ENCODE peak calls at places on chromosomes 2 and 18, in six cellular contexts. W is tibial artery, T is endodermal cell, X is hepatocyte, N is heart right ventricle, G is foreskin fibroblast. E is an unnamed sample.

GRCh38 chr2:206064077-206064476 is 21.9 kb downstream of the INO80D start:
- DNase-seq in W (no peak), X (no peak), N (no peak), G (no peak), T (no peak), E (no peak)

GRCh38 chr2:49162151-49162550 is 7.8 kb upstream of the FSHR start:
- DNase-seq in N (no peak), W (no peak), X (peak), G (no peak), T (no peak), E (no peak)

GRCh38 chr2:209600257-209601180 is 171.1 kb upstream of the UNC80 start:
- DNase-seq in N (no peak), W (no peak), X (no peak), T (no peak), G (no peak), E (no peak)

GRCh38 chr2:134375935-134376334 is 122.1 kb downstream of the MGAT5 start:
- DNase-seq in W (no peak), X (peak), G (peak), T (peak), N (no peak), E (peak)

GRCh38 chr2:240888130-240888889 is 7.6 kb downstream of the MAB21L4 start:
- DNase-seq in T (no peak), N (peak), W (no peak), X (no peak), G (no peak), E (no peak)

GRCh38 chr2:181790716-181791649 is 100.5 kb upstream of the ITPRID2 start:
- DNase-seq in T (no peak), G (peak), N (no peak), X (peak), W (no peak), E (peak)

GRCh38 chr2:36530178-36530982 is 67.6 kb downstream of the FEZ2 start:
- DNase-seq in G (peak), N (no peak), T (no peak), W (no peak), X (no peak), E (peak)

GRCh38 chr2:56209701-56210100 is 25.9 kb downstream of the CCDC85A start:
- DNase-seq in W (no peak), G (peak), T (no peak), N (no peak), X (no peak), E (no peak)

GRCh38 chr2:27717070-27717453 is 53.4 kb downstream of the SLC4A1AP start:
- DNase-seq in T (no peak), X (no peak), W (no peak), G (peak), N (peak), E (peak)

GRCh38 chr2:37877457-37878315 is 47.4 kb upstream of the RMDN2 start:
- DNase-seq in T (no peak), G (peak), N (no peak), X (peak), W (no peak), E (no peak)

GRCh38 chr18:13453714-13454113 is 235.2 kb downstream of the LDLRAD4 start:
- DNase-seq in W (peak), X (no peak), N (no peak), T (no peak), G (no peak), E (no peak)

GRCh38 chr2:191352536-191352935 is 107.3 kb downstream of the MYO1B start:
- DNase-seq in N (no peak), G (peak), W (no peak), X (no peak), T (no peak), E (peak)

GRCh38 chr2:216349366-216349765 is 22.9 kb downstream of the MARCHF4 start:
- DNase-seq in N (no peak), G (peak), T (peak), X (no peak), W (no peak), E (no peak)

GRCh38 chr18:59996370-59996966 is 96.7 kb downstream of the PMAIP1 start:
- DNase-seq in T (peak), N (no peak), W (no peak), X (peak), G (peak), E (peak)

GRCh38 chr2:96159084-96159830 is 14.0 kb upstream of the DUSP2 start:
- DNase-seq in X (no peak), G (no peak), N (no peak), W (no peak), T (peak), E (no peak)

GRCh38 chr2:225112362-225113111 is 70.3 kb upstream of the DOCK10 start:
- DNase-seq in G (peak), N (no peak), X (no peak), W (no peak), T (no peak), E (no peak)

GRCh38 chr2:150520088-150520487 is 32.6 kb upstream of the RND3 start:
- DNase-seq in G (no peak), W (no peak), T (no peak), X (no peak), N (no peak), E (no peak)

GRCh38 chr2:1230155-1230893 is 182.9 kb upstream of the TPO start:
- DNase-seq in X (no peak), T (no peak), W (no peak), N (no peak), G (no peak), E (no peak)

GRCh38 chr2:99777656-99778290 is 288.0 kb upstream of the REV1 start:
- DNase-seq in X (no peak), T (no peak), N (no peak), G (no peak), W (no peak), E (no peak)

GRCh38 chr18:58359226-58360019 is 269.5 kb downstream of the ALPK2 start:
- DNase-seq in N (no peak), T (no peak), X (no peak), G (peak), W (no peak), E (no peak)

GRCh38 chr2:134774786-134775641 is 56.2 kb upstream of the TMEM163 start:
- DNase-seq in W (no peak), G (peak), X (no peak), N (no peak), T (peak), E (no peak)

GRCh38 chr2:70708376-70709199 is 59.4 kb downstream of the ADD2 start:
- DNase-seq in T (peak), N (no peak), W (no peak), G (no peak), X (no peak), E (no peak)

GRCh38 chr2:11764359-11764758 is 17.9 kb downstream of the LPIN1 start:
- DNase-seq in G (no peak), N (peak), X (no peak), T (no peak), W (no peak), E (no peak)

GRCh38 chr2:113181491-113182051 is 7.8 kb downstream of the PSD4 start:
- DNase-seq in X (no peak), W (peak), G (no peak), N (no peak), T (no peak), E (no peak)

GRCh38 chr2:151777487-151777886 is 43.2 kb upstream of the NEB start:
- DNase-seq in N (no peak), X (no peak), W (no peak), G (peak), T (no peak), E (no peak)

GRCh38 chr2:2098458-2099167 is 232.5 kb downstream of the MYT1L start:
- DNase-seq in G (no peak), W (no peak), N (no peak), X (no peak), T (no peak), E (no peak)

GRCh38 chr2:241859017-241859435 is 332 bp upstream of the PDCD1 start:
- DNase-seq in G (no peak), W (no peak), N (peak), T (no peak), X (no peak), E (no peak)

GRCh38 chr18:34723143-34723542 is 13.0 kb downstream of the DTNA start:
- DNase-seq in N (no peak), G (peak), X (no peak), T (no peak), W (no peak), E (no peak)

GRCh38 chr2:151792589-151792988 is 35.6 kb downstream of the ARL5A start:
- DNase-seq in T (no peak), X (no peak), W (no peak), G (no peak), N (no peak), E (no peak)

GRCh38 chr2:16166327-16166981 is 226.1 kb downstream of the MYCN start:
- DNase-seq in W (no peak), X (no peak), N (no peak), G (no peak), T (peak), E (no peak)

GRCh38 chr2:7676714-7677113 is 759.5 kb downstream of the RNF144A start:
- DNase-seq in T (no peak), N (no peak), X (no peak), G (no peak), W (no peak), E (no peak)

GRCh38 chr2:58428553-58429284 is 187.6 kb upstream of the FANCL start:
- DNase-seq in X (peak), T (peak), W (no peak), N (no peak), G (peak), E (no peak)

GRCh38 chr2:147430408-147430807 is 414.4 kb upstream of the ACVR2A start:
- DNase-seq in X (no peak), T (no peak), G (no peak), W (no peak), N (no peak), E (no peak)

GRCh38 chr2:109499549-109499948 is 114.2 kb downstream of the SEPTIN10 start:
- DNase-seq in N (no peak), G (no peak), T (no peak), X (peak), W (no peak), E (no peak)

GRCh38 chr2:55888941-55889340 is 34.6 kb downstream of the EFEMP1 start:
- DNase-seq in G (peak), X (no peak), W (peak), N (peak), T (no peak), E (no peak)

GRCh38 chr2:56656826-56657225 is 473.0 kb downstream of the CCDC85A start:
- DNase-seq in N (no peak), X (no peak), T (no peak), G (no peak), W (no peak), E (no peak)

GRCh38 chr2:239380831-239381708 is 19.8 kb downstream of the HDAC4 start:
- DNase-seq in X (no peak), T (no peak), G (no peak), N (no peak), W (no peak), E (no peak)

GRCh38 chr2:140349695-140350094 is 1569.5 kb upstream of the NXPH2 start:
- DNase-seq in X (no peak), G (no peak), N (no peak), T (no peak), W (no peak), E (no peak)

GRCh38 chr2:23760746-23761145 is 166.2 kb downstream of the ATAD2B start:
- DNase-seq in W (no peak), N (no peak), X (peak), G (peak), T (no peak), E (no peak)

DNA sequence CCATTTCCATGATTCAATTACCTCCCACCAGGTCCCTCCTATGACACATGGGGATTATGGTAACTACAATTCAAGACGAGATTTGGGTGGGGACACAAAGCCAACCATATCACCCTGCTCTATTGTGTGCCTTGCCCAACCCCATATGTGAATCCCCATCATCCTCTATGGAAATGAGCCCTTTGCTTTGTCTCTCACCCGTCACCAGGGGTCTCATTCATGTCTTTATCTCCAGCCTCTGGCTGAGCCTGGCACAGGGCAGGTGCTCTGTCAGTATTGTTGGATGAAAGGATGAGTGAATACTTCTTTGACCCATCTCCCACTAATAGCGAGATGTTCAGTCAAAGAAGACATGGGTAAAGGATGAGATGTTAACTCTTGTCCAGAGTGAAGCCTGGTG is 116.6 kb upstream of the LGALSL start:
- DNase-seq in G (no peak), T (no peak), W (no peak), X (no peak), N (no peak), E (no peak)
- TF ChIP-seq CTCF in G (no peak), T (peak), W (no peak), X (no peak), N (no peak), E (no peak)

DNA sequence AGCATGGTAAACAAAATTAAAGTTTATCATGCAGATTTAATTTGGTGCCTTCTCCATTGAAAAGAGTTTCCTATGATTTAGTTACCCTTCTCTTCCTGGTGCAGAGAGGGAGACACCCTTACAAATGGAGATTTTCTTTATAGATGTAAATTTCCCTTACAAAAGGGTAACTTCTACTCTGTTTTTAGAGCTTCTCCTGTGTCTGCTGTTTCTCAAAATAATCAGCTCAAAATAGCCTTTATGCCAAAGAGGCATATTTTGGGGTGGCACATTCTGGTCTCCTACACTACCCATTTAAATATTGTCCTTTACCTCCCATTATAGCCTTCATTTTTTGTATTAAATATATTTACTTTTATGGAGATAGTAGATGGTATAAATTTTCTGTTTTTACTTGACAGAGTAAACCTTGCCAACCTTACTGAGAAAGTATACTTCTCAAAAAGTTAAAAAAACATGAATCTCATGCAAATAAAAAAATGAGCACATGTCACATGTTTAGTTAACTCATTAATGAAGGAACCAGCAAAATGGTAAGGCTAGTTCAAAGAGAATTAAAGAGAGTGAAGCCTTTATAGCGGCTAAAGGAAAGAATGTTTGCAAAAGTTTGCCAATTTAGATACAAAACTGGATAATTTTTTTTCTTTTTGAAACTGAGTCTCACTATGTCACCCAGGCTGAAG is 83.3 kb upstream of the MSH6 start:
- DNase-seq in T (no peak), N (no peak), G (no peak), X (no peak), W (no peak), E (no peak)
- H3K4me3 ChIP-seq in T (peak), N (no peak), G (no peak), X (no peak), W (no peak), E (no peak)

GRCh38 chr18:8020133-8020846 is 453.2 kb downstream of the PTPRM start:
- DNase-seq in X (no peak), G (no peak), N (no peak), W (no peak), T (no peak), E (no peak)

DNA sequence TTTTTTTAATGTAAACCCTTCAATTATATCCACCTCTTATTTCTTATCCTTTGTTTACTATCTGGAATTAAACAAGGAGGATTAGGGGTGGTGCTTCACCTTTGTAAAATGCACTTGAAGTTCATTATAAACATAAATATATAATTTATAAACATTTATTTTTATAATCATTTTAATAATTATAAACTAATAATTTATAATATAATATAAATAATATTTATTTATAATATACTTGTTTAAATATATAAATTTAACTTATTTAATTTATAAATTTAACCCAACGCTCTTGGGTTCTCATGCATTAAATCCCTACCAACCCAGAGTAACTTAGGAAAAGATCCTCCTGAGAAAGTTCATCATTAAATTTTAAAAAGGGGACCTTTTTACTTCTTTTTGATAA is 452.5 kb downstream of the PTPRM start:
- DNase-seq in T (no peak), X (no peak), G (no peak), W (no peak), N (no peak), E (no peak)
- TF ChIP-seq CTCF in T (no peak), X (no peak), G (no peak), W (no peak), N (no peak), E (no peak)

GRCh38 chr2:232238108-232238507 is 140.4 kb upstream of the ALPP start:
- DNase-seq in W (no peak), T (no peak), N (no peak), X (peak), G (no peak), E (no peak)
- H3K4me3 ChIP-seq in W (no peak), T (no peak), N (no peak), X (no peak), G (no peak), E (no peak)

GRCh38 chr2:207230261-207231105 is 64.7 kb upstream of the KLF7 start:
- DNase-seq in G (no peak), X (no peak), W (no peak), N (no peak), T (peak), E (no peak)
- TF ChIP-seq CTCF in G (peak), X (no peak), W (peak), N (peak), T (peak), E (peak)

E was measured in AG09309.